ENCODE peak calls at places on chromosome 21, in six cellular contexts. One of them, this sample, is unnamed.
A peak's percentile ranks its signal among the peaks of the same experiment; 100 is the strongest.

GRCh38 chr21:30831194-30831765 is 1.7 kb upstream of the KRTAP7-1 start:
- DNase-seq in ovary: no peak
- DNase-seq in LoVo: no peak
- DNase-seq in GM12864: peak; percentile 12
- DNase-seq in kidney glomerular epithelial cell: no peak
- DNase-seq in heart left ventricle: no peak
- DNase-seq in this sample: no peak

GRCh38 chr21:15552914-15553491 is 176.8 kb upstream of the USP25 start:
- DNase-seq in heart left ventricle: no peak
- DNase-seq in kidney glomerular epithelial cell: peak; percentile 36
- DNase-seq in GM12864: no peak
- DNase-seq in ovary: no peak
- DNase-seq in LoVo: no peak
- DNase-seq in this sample: no peak

GRCh38 chr21:42199488-42200463 is 19.2 kb upstream of the ABCG1 start:
- DNase-seq in heart left ventricle: no peak
- DNase-seq in GM12864: peak; percentile 44
- DNase-seq in kidney glomerular epithelial cell: peak; percentile 55
- DNase-seq in LoVo: peak; percentile 11
- DNase-seq in ovary: no peak
- DNase-seq in this sample: no peak

GRCh38 chr21:39885119-39885848 is 18.0 kb downstream of the PCP4 start:
- DNase-seq in kidney glomerular epithelial cell: peak; percentile 57
- DNase-seq in ovary: no peak
- DNase-seq in heart left ventricle: peak; percentile 27
- DNase-seq in GM12864: no peak
- DNase-seq in LoVo: no peak
- DNase-seq in this sample: peak; percentile 70

GRCh38 chr21:46369520-46370235 is 45.7 kb downstream of the PCNT start:
- DNase-seq in heart left ventricle: no peak
- DNase-seq in ovary: no peak
- DNase-seq in GM12864: no peak
- DNase-seq in LoVo: no peak
- DNase-seq in kidney glomerular epithelial cell: no peak
- DNase-seq in this sample: no peak

GRCh38 chr21:41195311-41195710 is 27.4 kb downstream of the BACE2 start:
- DNase-seq in LoVo: peak; percentile 19
- DNase-seq in GM12864: no peak
- DNase-seq in heart left ventricle: no peak
- DNase-seq in ovary: no peak
- DNase-seq in kidney glomerular epithelial cell: no peak
- DNase-seq in this sample: no peak

GRCh38 chr21:35614412-35614901 is 445.9 kb downstream of the SETD4 start:
- DNase-seq in kidney glomerular epithelial cell: peak; percentile 32
- DNase-seq in ovary: no peak
- DNase-seq in LoVo: no peak
- DNase-seq in GM12864: no peak
- DNase-seq in heart left ventricle: no peak
- DNase-seq in this sample: no peak

GRCh38 chr21:43321611-43322010 is 105.3 kb downstream of the SIK1 start:
- DNase-seq in kidney glomerular epithelial cell: no peak
- DNase-seq in LoVo: no peak
- DNase-seq in heart left ventricle: no peak
- DNase-seq in ovary: peak; percentile 25
- DNase-seq in GM12864: no peak
- DNase-seq in this sample: peak; percentile 25

GRCh38 chr21:43194303-43195130 is 25.7 kb downstream of the CRYAA start:
- DNase-seq in GM12864: no peak
- DNase-seq in LoVo: no peak
- DNase-seq in ovary: no peak
- DNase-seq in heart left ventricle: peak; percentile 7
- DNase-seq in kidney glomerular epithelial cell: no peak
- DNase-seq in this sample: no peak

GRCh38 chr21:35011681-35012080 is 37.4 kb downstream of the RUNX1 start:
- DNase-seq in ovary: no peak
- DNase-seq in heart left ventricle: no peak
- DNase-seq in LoVo: no peak
- DNase-seq in kidney glomerular epithelial cell: no peak
- DNase-seq in GM12864: no peak
- DNase-seq in this sample: no peak

GRCh38 chr21:32347887-32348450 is 44.8 kb downstream of the URB1 start:
- DNase-seq in kidney glomerular epithelial cell: no peak
- DNase-seq in LoVo: no peak
- DNase-seq in GM12864: no peak
- DNase-seq in ovary: no peak
- DNase-seq in heart left ventricle: no peak
- DNase-seq in this sample: no peak

GRCh38 chr21:44593598-44594405 is 1.5 kb upstream of the KRTAP10-6 start:
- DNase-seq in GM12864: no peak
- DNase-seq in heart left ventricle: no peak
- DNase-seq in LoVo: no peak
- DNase-seq in ovary: no peak
- DNase-seq in kidney glomerular epithelial cell: no peak
- DNase-seq in this sample: peak; percentile 37

GRCh38 chr21:16773206-16773605 is 739.6 kb upstream of the CXADR start:
- DNase-seq in kidney glomerular epithelial cell: peak; percentile 3
- DNase-seq in heart left ventricle: no peak
- DNase-seq in ovary: no peak
- DNase-seq in GM12864: no peak
- DNase-seq in LoVo: no peak
- DNase-seq in this sample: no peak

GRCh38 chr21:37551406-37552355 is 185.1 kb downstream of the DYRK1A start:
- DNase-seq in ovary: peak; percentile 36
- DNase-seq in heart left ventricle: no peak
- DNase-seq in LoVo: no peak
- DNase-seq in kidney glomerular epithelial cell: no peak
- DNase-seq in GM12864: no peak
- DNase-seq in this sample: no peak

GRCh38 chr21:32474179-32475059 is 61.9 kb downstream of the EVA1C start:
- DNase-seq in GM12864: no peak
- DNase-seq in LoVo: no peak
- DNase-seq in heart left ventricle: no peak
- DNase-seq in ovary: peak; percentile 21
- DNase-seq in kidney glomerular epithelial cell: no peak
- DNase-seq in this sample: no peak

This sample was measured in left ventricle myocardium superior.